ENCODE peak calls at places on chromosomes 4 and X, in four cellular contexts. I is fibroblast of villous mesenchyme, V is LoVo, C is HCT116. B is an unnamed sample.

GRCh38 chr4:149987330-149987751 is 90.9 kb upstream of the DCLK2 start:
- DNase-seq in C (no peak), I (peak), V (no peak), B (no peak)

GRCh38 chr4:23333946-23334878 is 555.6 kb downstream of the PPARGC1A start:
- DNase-seq in C (no peak), I (peak), V (peak), B (peak)

GRCh38 chr4:181959121-181959520 is 284.1 kb upstream of the TENM3 start:
- DNase-seq in V (no peak), C (no peak), I (peak), B (no peak)

GRCh38 chr4:7183780-7184460 is 8.4 kb upstream of the SORCS2 start:
- DNase-seq in V (no peak), C (no peak), I (no peak), B (no peak)

GRCh38 chr4:41258783-41259182 is 2.1 kb downstream of the UCHL1 start:
- DNase-seq in V (peak), I (peak), C (peak), B (peak)

GRCh38 chr4:124111922-124112321 is 600.6 kb downstream of the ANKRD50 start:
- DNase-seq in I (peak), C (peak), V (peak), B (peak)

GRCh38 chr4:127505203-127505602 is 127.6 kb upstream of the INTU start:
- DNase-seq in V (no peak), I (peak), C (no peak), B (no peak)

GRCh38 chrX:18566748-18567147 is 105.2 kb downstream of the RS1 start:
- DNase-seq in V (no peak), I (no peak), C (no peak), B (no peak)

GRCh38 chr4:163191999-163192398 is 25.3 kb upstream of the NAF1 start:
- DNase-seq in I (peak), C (peak), V (no peak), B (no peak)

GRCh38 chr4:26568446-26568994 is 15.4 kb upstream of the TBC1D19 start:
- DNase-seq in C (peak), V (peak), I (peak), B (no peak)

GRCh38 chr4:98838528-98838927 is 90.4 kb downstream of the EIF4E start:
- DNase-seq in C (no peak), I (no peak), V (no peak), B (no peak)

GRCh38 chr4:3010998-3011397 is 47.6 kb downstream of the GRK4 start:
- DNase-seq in I (peak), V (no peak), C (no peak), B (no peak)

B was measured in small intestine.